ENCODE peak calls at places on chromosomes 1 and 21, in eight cellular contexts. I, Y, Q, R, M, X, T and P are unnamed samples.

GRCh38 chr1:201172999-201173610 is 17.5 kb upstream of the IGFN1 start:
- DNase-seq in M (peak; percentile 47), T (no peak), Q (no peak), X (no peak), I (peak; percentile 70), Y (peak; percentile 54), R (no peak), P (peak; percentile 93)

GRCh38 chr1:202160377-202160940 is at the start of gene PTPN7:
- DNase-seq in I (no peak), Q (peak; percentile 87), M (no peak), Y (no peak), X (no peak), T (no peak), R (no peak), P (peak; percentile 16)

GRCh38 chr1:12508849-12509248 is 109.2 kb downstream of the DHRS3 start:
- DNase-seq in Y (no peak), T (no peak), I (no peak), X (no peak), Q (no peak), M (no peak), R (no peak), P (no peak)

GRCh38 chr1:99737016-99737415 is 29.4 kb downstream of the FRRS1 start:
- DNase-seq in R (peak; percentile 78), Q (peak; percentile 24), Y (peak; percentile 77), X (peak; percentile 52), I (peak; percentile 91), M (peak; percentile 42), T (peak; percentile 43), P (peak; percentile 58)

GRCh38 chr1:97247196-97247595 is 525.6 kb downstream of the PTBP2 start:
- DNase-seq in X (no peak), M (no peak), R (peak; percentile 86), Q (no peak), Y (peak; percentile 68), I (peak; percentile 89), T (no peak), P (no peak)

GRCh38 chr1:22529901-22530621 is 33.2 kb upstream of the EPHA8 start:
- DNase-seq in M (no peak), T (no peak), Y (no peak), X (no peak), Q (no peak), R (peak; percentile 61), I (no peak), P (no peak)

GRCh38 chr1:224253721-224254120 is 70.7 kb downstream of the DEGS1 start:
- DNase-seq in M (no peak), Q (no peak), R (no peak), I (peak; percentile 34), T (no peak), Y (peak; percentile 27), X (no peak), P (peak; percentile 21)

GRCh38 chr21:45748593-45748992 is 105.1 kb downstream of the PCBP3 start:
- DNase-seq in T (no peak), X (no peak), M (no peak), Q (no peak), R (no peak), I (no peak), Y (no peak), P (no peak)

GRCh38 chr1:78490861-78491310 is at the start of gene PTGFR:
- DNase-seq in Y (peak; percentile 36), T (no peak), M (peak; percentile 31), X (no peak), I (peak; percentile 21), Q (no peak), R (peak; percentile 45), P (peak; percentile 37)

GRCh38 chr1:69737527-69738176 is 169.9 kb downstream of the LRRC7 start:
- DNase-seq in M (peak; percentile 75), R (peak; percentile 85), Y (peak; percentile 67), I (peak; percentile 90), X (peak; percentile 66), Q (peak; percentile 67), T (peak; percentile 39), P (peak; percentile 81)

GRCh38 chr1:184118051-184118450 is 66.5 kb downstream of the TSEN15 start:
- DNase-seq in Q (no peak), M (peak; percentile 26), T (peak; percentile 60), I (peak; percentile 95), R (peak; percentile 94), X (peak; percentile 68), Y (peak; percentile 99), P (peak; percentile 94)

GRCh38 chr1:21648791-21649190 is 20.4 kb downstream of the RAP1GAP start:
- DNase-seq in Q (no peak), I (no peak), R (no peak), T (no peak), Y (no peak), X (no peak), M (no peak), P (no peak)

GRCh38 chr1:74591954-74592353 is 79.5 kb upstream of the LRRC53 start:
- DNase-seq in Q (no peak), M (no peak), Y (no peak), T (no peak), X (no peak), I (no peak), R (no peak), P (no peak)

GRCh38 chr21:33384851-33385331 is 18.3 kb upstream of the IFNGR2 start:
- DNase-seq in I (no peak), Y (peak; percentile 43), M (no peak), R (no peak), X (no peak), T (no peak), Q (peak; percentile 53), P (no peak)

GRCh38 chr1:30447701-30448100 is 275.7 kb downstream of the MATN1 start:
- DNase-seq in Q (no peak), X (no peak), Y (no peak), I (no peak), R (no peak), M (no peak), T (no peak), P (no peak)

GRCh38 chr1:58933599-58933926 is 149.7 kb upstream of the JUN start:
- DNase-seq in X (no peak), T (no peak), R (no peak), Q (no peak), M (no peak), Y (peak; percentile 11), I (peak; percentile 48), P (peak; percentile 41)

GRCh38 chr1:58709540-58709939 is 9.7 kb upstream of the MYSM1 start:
- DNase-seq in Q (no peak), T (no peak), I (no peak), Y (no peak), M (no peak), R (no peak), X (no peak), P (no peak)

GRCh38 chr1:49199564-49199963 is 422.9 kb upstream of the BEND5 start:
- DNase-seq in T (peak; percentile 6), Y (no peak), Q (no peak), I (no peak), X (no peak), R (no peak), M (no peak), P (no peak)
- TF ChIP-seq CTCF in T (no peak), Y (no peak), Q (no peak), I (no peak), X (no peak), R (no peak), M (no peak), P (no peak)

DNA sequence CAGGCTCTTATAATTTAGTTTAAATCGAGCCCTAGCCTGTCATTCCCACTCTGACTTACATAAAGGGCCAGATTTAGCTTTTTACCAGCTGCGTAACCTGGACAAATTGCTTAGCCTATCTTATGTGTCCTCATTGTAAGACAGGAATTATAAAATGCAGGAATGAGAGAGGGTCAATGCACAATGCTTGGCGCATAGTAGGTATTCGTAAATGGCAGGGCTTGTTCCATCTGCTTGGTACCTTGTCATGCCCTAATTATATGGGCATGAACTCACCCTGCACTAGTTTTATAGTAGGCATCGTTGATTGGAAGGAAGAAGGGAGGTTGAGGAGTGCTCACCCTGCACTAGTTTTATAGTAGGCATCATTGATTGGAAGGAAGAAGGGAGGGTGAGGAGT is 108.8 kb downstream of the GALNT2 start:
- DNase-seq in T (no peak), R (no peak), Y (no peak), M (no peak), Q (no peak), X (no peak), I (no peak), P (no peak)
- H3K4me3 ChIP-seq in T (no peak overlapping the region), R (no peak overlapping the region), Y (no peak overlapping the region), M (no peak overlapping the region), Q (no peak overlapping the region), X (no peak overlapping the region), I (no peak overlapping the region), P (no peak overlapping the region)

DNA sequence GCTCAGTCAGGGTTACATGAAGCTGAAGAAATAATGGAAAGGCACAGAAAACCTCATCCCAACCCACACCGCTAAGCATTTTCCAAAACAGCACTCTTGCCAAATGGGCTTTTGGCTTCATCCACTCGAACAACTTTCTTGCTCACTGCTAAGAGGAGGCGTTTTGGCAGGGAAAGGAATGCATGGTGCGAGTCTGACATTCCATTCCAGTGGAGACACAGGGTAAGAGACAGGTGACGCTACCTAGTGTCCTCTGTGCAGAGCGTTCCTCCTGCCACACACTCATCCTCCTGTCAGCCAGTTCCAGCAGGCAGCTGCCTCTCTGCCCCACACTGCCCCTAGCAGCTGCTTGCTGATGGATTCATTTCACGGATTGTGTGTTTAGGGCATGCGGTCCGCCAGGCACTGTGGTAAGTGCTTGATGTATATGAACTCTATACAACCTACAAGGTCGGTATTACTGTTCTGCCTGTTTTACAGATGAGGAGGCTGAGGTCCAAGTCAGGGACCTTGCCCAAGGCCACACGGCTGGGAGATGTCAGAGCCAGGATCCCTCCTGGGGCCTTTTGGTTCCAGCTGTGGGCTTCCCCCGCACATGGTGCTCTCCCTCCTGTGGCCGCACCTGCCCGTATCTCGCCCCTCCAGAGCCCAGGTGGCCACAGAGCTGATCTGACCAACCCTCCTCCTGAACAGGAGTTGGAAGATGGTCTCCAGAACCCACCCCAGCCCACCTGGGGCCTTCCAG is 25.7 kb upstream of the BACE2 start:
- DNase-seq in T (peak; percentile 29), Y (peak; percentile 47), Q (no peak), M (no peak), I (peak; percentile 12), X (peak; percentile 35), R (peak; percentile 77), P (peak; percentile 86)
- TF ChIP-seq CTCF in T (peak; percentile 9), Y (no peak), Q (no peak), M (no peak), I (no peak), X (no peak), R (no peak), P (peak; percentile 28)

GRCh38 chr1:3651011-3651938 is 1.0 kb upstream of the TP73 start:
- DNase-seq in Y (no peak), R (no peak), I (no peak), Q (peak; percentile 62), X (no peak), T (no peak), M (no peak), P (no peak)
- H3K4me3 ChIP-seq in Y (no peak overlapping the region), R (no peak overlapping the region), I (no peak overlapping the region), Q (peak overlapping the region; percentile 79), X (no peak overlapping the region), T (no peak overlapping the region), M (no peak overlapping the region), P (no peak overlapping the region)

GRCh38 chr1:33181038-33181861 is 593 bp downstream of the TRIM62 start:
- DNase-seq in I (peak; percentile 68), R (peak; percentile 27), T (no peak), M (peak; percentile 75), X (no peak), Y (peak; percentile 41), Q (no peak), P (peak; percentile 42)
- TF ChIP-seq CTCF in I (no peak), R (no peak), T (no peak), M (no peak), X (no peak), Y (no peak), Q (no peak), P (no peak)

GRCh38 chr1:185787238-185787637 is 53.0 kb downstream of the HMCN1 start:
- DNase-seq in I (no peak), X (no peak), Y (no peak), Q (no peak), T (peak; percentile 34), R (no peak), M (no peak), P (no peak)
- H3K4me3 ChIP-seq in I (no peak overlapping the region), X (no peak overlapping the region), Y (no peak overlapping the region), Q (no peak overlapping the region), T (no peak overlapping the region), R (no peak overlapping the region), M (no peak overlapping the region), P (no peak overlapping the region)